ENCODE peak calls at places on chromosomes 3 and 15, in four cellular contexts. One of them, this sample, is unnamed.

GRCh38 chr3:59247402-59247841 is 197.6 kb upstream of the CFAP20DC start:
- DNase-seq in epithelial cell of esophagus: peak
- DNase-seq in cardiac muscle cell: no peak
- DNase-seq in heart right ventricle: no peak
- DNase-seq in this sample: no peak

GRCh38 chr3:36763850-36764703 is at the start of gene DCLK3:
- DNase-seq in epithelial cell of esophagus: peak
- DNase-seq in cardiac muscle cell: peak
- DNase-seq in heart right ventricle: peak
- DNase-seq in this sample: no peak

GRCh38 chr3:102530443-102531195 is 95.8 kb downstream of the ZPLD1 start:
- DNase-seq in epithelial cell of esophagus: peak
- DNase-seq in cardiac muscle cell: no peak
- DNase-seq in heart right ventricle: no peak
- DNase-seq in this sample: no peak

GRCh38 chr3:31790516-31791148 is 190.4 kb downstream of the OSBPL10 start:
- DNase-seq in epithelial cell of esophagus: no peak
- DNase-seq in cardiac muscle cell: no peak
- DNase-seq in heart right ventricle: no peak
- DNase-seq in this sample: no peak

GRCh38 chr3:16467368-16467767 is 46.1 kb downstream of the RFTN1 start:
- DNase-seq in epithelial cell of esophagus: no peak
- DNase-seq in cardiac muscle cell: no peak
- DNase-seq in heart right ventricle: no peak
- DNase-seq in this sample: no peak

GRCh38 chr3:71414189-71414924 is 169.2 kb downstream of the FOXP1 start:
- DNase-seq in epithelial cell of esophagus: peak
- DNase-seq in cardiac muscle cell: no peak
- DNase-seq in heart right ventricle: no peak
- DNase-seq in this sample: no peak

GRCh38 chr3:49570033-49570654 is 15.9 kb downstream of the BSN start:
- DNase-seq in epithelial cell of esophagus: no peak
- DNase-seq in cardiac muscle cell: no peak
- DNase-seq in heart right ventricle: no peak
- DNase-seq in this sample: no peak

GRCh38 chr15:77504310-77504709 is 83.6 kb downstream of the HMG20A start:
- DNase-seq in epithelial cell of esophagus: no peak
- DNase-seq in cardiac muscle cell: no peak
- DNase-seq in heart right ventricle: no peak
- DNase-seq in this sample: no peak

GRCh38 chr3:173688216-173688842 is 290.8 kb downstream of the NLGN1 start:
- DNase-seq in epithelial cell of esophagus: peak
- DNase-seq in cardiac muscle cell: no peak
- DNase-seq in heart right ventricle: no peak
- DNase-seq in this sample: no peak

GRCh38 chr3:50587373-50587772 is 18.1 kb downstream of the HEMK1 start:
- DNase-seq in epithelial cell of esophagus: no peak
- DNase-seq in cardiac muscle cell: no peak
- DNase-seq in heart right ventricle: no peak
- DNase-seq in this sample: no peak

GRCh38 chr15:90482124-90483011 is 47.4 kb upstream of the CRTC3 start:
- DNase-seq in epithelial cell of esophagus: peak
- DNase-seq in cardiac muscle cell: peak
- DNase-seq in heart right ventricle: no peak
- DNase-seq in this sample: no peak

DNA sequence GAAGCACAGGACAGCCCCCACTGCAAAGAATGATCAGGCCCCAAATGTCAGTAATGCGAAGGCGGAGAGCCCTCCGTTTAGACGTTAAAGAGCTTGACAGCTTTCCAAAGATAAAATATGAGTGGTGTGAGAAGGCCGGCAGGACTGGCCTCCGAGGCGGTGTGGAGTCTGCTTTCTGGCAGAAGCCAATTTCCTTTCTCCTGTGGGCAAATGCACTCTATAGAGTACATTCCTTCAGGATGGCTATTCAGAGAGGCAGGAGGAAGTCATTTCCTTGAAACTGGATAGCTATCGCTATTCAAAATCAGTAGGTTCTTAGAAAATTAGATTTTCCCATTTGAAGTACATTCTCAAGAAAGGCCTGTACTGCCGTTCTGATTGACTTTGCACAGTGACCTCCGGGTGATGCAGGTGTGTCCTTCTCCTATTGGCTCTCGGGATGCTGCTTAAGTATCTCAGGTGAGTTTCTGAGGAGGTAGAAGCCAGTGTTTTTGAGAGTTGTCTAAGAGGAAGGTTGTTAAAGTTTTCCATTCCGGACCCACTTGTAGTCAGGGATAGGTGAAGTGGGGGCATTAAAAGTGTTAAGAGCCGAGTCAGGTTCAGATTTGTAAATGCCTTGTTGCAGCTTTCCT is 72.8 kb upstream of the MYZAP start:
- DNase-seq in epithelial cell of esophagus: no peak
- DNase-seq in cardiac muscle cell: no peak
- DNase-seq in heart right ventricle: no peak
- DNase-seq in this sample: no peak
- TF ChIP-seq CTCF in epithelial cell of esophagus: no peak
- TF ChIP-seq CTCF in cardiac muscle cell: no peak
- TF ChIP-seq CTCF in heart right ventricle: no peak
- TF ChIP-seq CTCF in this sample: no peak

GRCh38 chr3:149371001-149371722 is 6.3 kb downstream of the TM4SF1 start:
- DNase-seq in epithelial cell of esophagus: peak
- DNase-seq in cardiac muscle cell: no peak
- DNase-seq in heart right ventricle: no peak
- DNase-seq in this sample: no peak
- TF ChIP-seq CTCF in epithelial cell of esophagus: peak
- TF ChIP-seq CTCF in cardiac muscle cell: no peak
- TF ChIP-seq CTCF in heart right ventricle: no peak
- TF ChIP-seq CTCF in this sample: no peak

DNA sequence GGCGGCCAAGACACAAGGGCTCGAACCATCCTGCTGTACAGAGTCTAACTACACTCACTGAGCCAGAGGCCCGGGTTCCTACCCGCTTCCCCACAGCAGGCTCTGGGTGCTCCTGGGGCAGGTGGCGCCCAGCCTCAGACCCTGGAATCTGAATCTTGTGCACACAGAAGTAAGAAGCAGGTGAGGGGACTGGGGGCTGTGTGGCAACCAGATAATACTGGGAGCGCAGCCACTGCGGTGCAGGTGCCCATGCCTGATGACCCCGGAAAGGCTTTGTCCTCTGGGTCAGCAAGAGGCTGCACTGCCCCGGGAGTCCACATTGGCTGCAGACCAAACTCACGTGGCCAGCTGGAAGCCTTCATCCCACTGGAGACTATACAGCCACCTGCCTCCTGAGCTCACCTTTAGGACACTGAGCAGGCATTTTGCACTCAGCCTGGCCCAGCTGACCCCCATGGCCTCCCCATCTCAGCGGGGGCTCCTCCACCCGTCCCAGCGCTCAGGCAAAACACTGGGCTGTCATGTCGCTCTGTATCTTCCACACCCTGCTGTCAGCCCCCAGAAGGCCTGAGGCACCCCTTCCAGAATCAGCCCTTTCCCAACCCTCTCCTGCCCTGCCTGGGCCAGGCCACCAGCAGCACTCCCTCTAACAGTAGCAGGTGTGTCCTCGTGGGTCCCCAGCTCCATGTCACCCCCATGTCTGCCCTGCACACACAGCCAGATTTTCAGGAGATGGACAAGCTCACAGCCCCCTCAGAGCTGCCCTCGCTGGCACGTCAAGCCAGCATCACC is 101.0 kb upstream of the IQSEC1 start:
- DNase-seq in epithelial cell of esophagus: no peak
- DNase-seq in cardiac muscle cell: no peak
- DNase-seq in heart right ventricle: no peak
- DNase-seq in this sample: no peak
- TF ChIP-seq CTCF in epithelial cell of esophagus: no peak
- TF ChIP-seq CTCF in cardiac muscle cell: no peak
- TF ChIP-seq CTCF in heart right ventricle: no peak
- TF ChIP-seq CTCF in this sample: no peak

GRCh38 chr3:136069933-136070332 is 104.4 kb downstream of the PPP2R3A start:
- DNase-seq in epithelial cell of esophagus: no peak
- DNase-seq in cardiac muscle cell: no peak
- DNase-seq in heart right ventricle: no peak
- DNase-seq in this sample: no peak

GRCh38 chr3:136068708-136069107 is 103.2 kb downstream of the PPP2R3A start:
- DNase-seq in epithelial cell of esophagus: no peak
- DNase-seq in cardiac muscle cell: no peak
- DNase-seq in heart right ventricle: no peak
- DNase-seq in this sample: no peak

GRCh38 chr3:136070334-136070733 is 104.8 kb downstream of the PPP2R3A start:
- DNase-seq in epithelial cell of esophagus: peak
- DNase-seq in cardiac muscle cell: no peak
- DNase-seq in heart right ventricle: no peak
- DNase-seq in this sample: no peak

GRCh38 chr3:136074546-136074945 is 109.0 kb downstream of the PPP2R3A start:
- DNase-seq in epithelial cell of esophagus: no peak
- DNase-seq in cardiac muscle cell: no peak
- DNase-seq in heart right ventricle: no peak
- DNase-seq in this sample: no peak

GRCh38 chr3:136070953-136071949 is 105.7 kb downstream of the PPP2R3A start:
- DNase-seq in epithelial cell of esophagus: peak
- DNase-seq in cardiac muscle cell: peak
- DNase-seq in heart right ventricle: no peak
- DNase-seq in this sample: no peak
- TF ChIP-seq CTCF in epithelial cell of esophagus: no peak
- TF ChIP-seq CTCF in cardiac muscle cell: no peak
- TF ChIP-seq CTCF in heart right ventricle: no peak
- TF ChIP-seq CTCF in this sample: no peak